ENCODE peak calls at places on chromosome 2, in four cellular contexts. L is activated naive CD4-positive, alpha-beta T cell treated with anti-CD3 and anti-CD28 coated beads, Interleukin-2, amount 50 U/mL, for 16 hours; I is activated naive CD8-positive, alpha-beta T cell treated with anti-CD3 and anti-CD28 coated beads, Interleukin-2, amount 50 U/mL, for 24 hours; N is psoas muscle. S is an unnamed sample.

GRCh38 chr2:98571121-98571701 is 37.1 kb downstream of the COA5 start:
- DNase-seq in L (no peak), I (no peak), N (no peak), S (no peak)

GRCh38 chr2:151498178-151498577 is 88.5 kb downstream of the RIF1 start:
- DNase-seq in L (no peak), I (no peak), N (no peak), S (no peak)

GRCh38 chr2:57693965-57694364 is 352.6 kb upstream of the VRK2 start:
- DNase-seq in L (no peak), I (no peak), N (no peak), S (no peak)

GRCh38 chr2:46001290-46001689 is 295.9 kb upstream of the EPAS1 start:
- DNase-seq in L (no peak), I (no peak), N (no peak), S (no peak)

GRCh38 chr2:182503886-182504285 is 77.0 kb upstream of the PDE1A start:
- DNase-seq in L (no peak), I (no peak), N (no peak), S (no peak)

GRCh38 chr2:71713581-71714580 is 260.5 kb downstream of the DYSF start:
- DNase-seq in L (no peak), I (no peak), N (peak), S (no peak)

GRCh38 chr2:238242731-238243495 is 3.1 kb upstream of the HES6 start:
- DNase-seq in L (no peak), I (no peak), N (peak), S (no peak)

GRCh38 chr2:214808961-214809750 is at the start of gene BARD1:
- DNase-seq in L (peak), I (peak), N (peak), S (peak)

GRCh38 chr2:144426355-144426754 is 93.6 kb downstream of the ZEB2 start:
- DNase-seq in L (no peak), I (no peak), N (no peak), S (no peak)

GRCh38 chr2:9983413-9984216 is 32.1 kb downstream of the GRHL1 start:
- DNase-seq in L (no peak), I (no peak), N (no peak), S (no peak)

GRCh38 chr2:238137885-238138284 is 583 bp upstream of the KLHL30 start:
- DNase-seq in L (no peak), I (no peak), N (no peak), S (no peak)

S was measured in DND-41.